ENCODE peak calls at places on chromosomes 6 and 20, in four cellular contexts. L is pancreas, C is cardiac muscle cell, G is lower lobe of right lung. E is an unnamed sample. For H3K27me3, the result is how much of the 10 kb centered on the place peaks cover.

GRCh38 chr20:63709149-63709527 is 1.3 kb downstream of the ZGPAT start:
- DNase-seq in G (no peak), L (no peak), C (no peak), E (no peak)

GRCh38 chr6:170096191-170096802 is 194.6 kb downstream of the DLL1 start:
- DNase-seq in C (no peak), L (no peak), G (no peak), E (peak)

GRCh38 chr6:138572200-138572875 is 73.0 kb upstream of the NHSL1 start:
- DNase-seq in L (peak), G (peak), C (peak), E (peak)

GRCh38 chr6:108097882-108098281 is 23.3 kb upstream of the OSTM1 start:
- DNase-seq in G (no peak), L (no peak), C (no peak), E (no peak)

GRCh38 chr6:903746-904145 is 210.8 kb upstream of the EXOC2 start:
- DNase-seq in L (no peak), G (no peak), C (no peak), E (no peak)

GRCh38 chr6:104940238-104940880 is 16.5 kb upstream of the LIN28B start:
- DNase-seq in C (peak), L (no peak), G (no peak), E (no peak)

GRCh38 chr20:35619196-35620095 is 3.8 kb downstream of the SPAG4 start:
- DNase-seq in C (peak), G (peak), L (peak), E (peak)

GRCh38 chr20:46520540-46520939 is 7.2 kb upstream of the ZNF334 start:
- DNase-seq in C (no peak), L (no peak), G (no peak), E (no peak)

GRCh38 chr6:140541288-140541687 is 1166.8 kb upstream of the CITED2 start:
- DNase-seq in L (no peak), G (no peak), C (no peak), E (no peak)

GRCh38 chr6:158206740-158207451 is 38.7 kb downstream of the GTF2H5 start:
- DNase-seq in L (no peak), C (no peak), G (no peak), E (no peak)

GRCh38 chr6:131084982-131085381 is 21.9 kb upstream of the EPB41L2 start:
- DNase-seq in L (no peak), C (no peak), G (no peak), E (no peak)

GRCh38 chr6:84921891-84922290 is 157.5 kb upstream of the TBX18 start:
- DNase-seq in G (no peak), L (no peak), C (no peak), E (no peak)

GRCh38 chr6:170483413-170483812 is 69.7 kb downstream of the PSMB1 start:
- DNase-seq in L (no peak), G (no peak), C (no peak), E (no peak)

GRCh38 chr6:25415701-25416100 is 136.5 kb downstream of the CARMIL1 start:
- DNase-seq in L (no peak), G (no peak), C (no peak), E (no peak)

GRCh38 chr6:144912474-144912873 is 627.3 kb downstream of the UTRN start:
- DNase-seq in L (no peak), C (no peak), G (no peak), E (no peak)

GRCh38 chr6:149560736-149561135 is 5.4 kb upstream of the GINM1 start:
- DNase-seq in G (no peak), C (peak), L (no peak), E (no peak)

GRCh38 chr6:105747823-105748405 is 338.2 kb upstream of the PRDM1 start:
- DNase-seq in L (no peak), C (no peak), G (no peak), E (no peak)

GRCh38 chr6:166004491-166005275 is 163.0 kb downstream of the TBXT start:
- DNase-seq in G (no peak), L (no peak), C (no peak), E (no peak)

GRCh38 chr6:126180585-126180984 is 159.3 kb upstream of the CENPW start:
- DNase-seq in C (no peak), L (no peak), G (no peak), E (no peak)

GRCh38 chr6:28089054-28089453 is 8.7 kb downstream of the ZNF165 start:
- DNase-seq in L (no peak), G (no peak), C (no peak), E (no peak)

GRCh38 chr6:108193120-108193519 is 27.3 kb downstream of the NR2E1 start:
- DNase-seq in G (no peak), C (no peak), L (no peak), E (no peak)

GRCh38 chr6:113732384-113732966 is 124.7 kb upstream of the MARCKS start:
- DNase-seq in L (peak), G (no peak), C (peak), E (no peak)

GRCh38 chr6:91083226-91083625 is 496.4 kb upstream of the MAP3K7 start:
- DNase-seq in C (no peak), G (no peak), L (no peak), E (no peak)

GRCh38 chr6:149483849-149484635 is 772 bp downstream of the ZC3H12D start:
- DNase-seq in L (no peak), G (no peak), C (no peak), E (no peak)

GRCh38 chr20:37395411-37395800 is 49.5 kb downstream of the SRC start:
- DNase-seq in L (no peak), G (peak), C (no peak), E (no peak)

GRCh38 chr6:134267917-134268361 is 50.0 kb downstream of the SGK1 start:
- DNase-seq in C (no peak), G (no peak), L (no peak), E (no peak)

DNA sequence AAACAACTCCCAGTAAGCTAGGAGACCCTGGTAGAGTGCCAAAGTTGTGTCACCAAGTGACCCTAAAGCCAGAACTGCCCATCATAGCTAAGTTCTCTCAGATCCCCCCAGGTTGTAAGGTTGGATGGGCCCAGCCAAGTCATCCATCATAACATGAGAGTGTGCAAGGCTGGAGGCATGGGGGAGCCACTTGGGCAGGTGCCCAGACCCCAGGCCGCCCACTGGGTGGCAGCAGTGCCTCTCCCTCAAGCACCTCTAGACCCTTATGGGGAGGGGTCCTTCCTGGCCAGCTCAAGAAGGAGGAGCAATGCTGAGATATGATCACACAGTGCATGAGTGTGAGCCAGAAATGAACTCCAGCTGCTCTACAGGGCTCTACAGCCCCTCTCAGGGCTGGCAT is 154.5 kb downstream of the MYLK4 start:
- DNase-seq in L (no peak), G (no peak), C (peak), E (no peak)
- TF ChIP-seq CTCF in L (no peak), G (peak), C (peak), E (no peak)

GRCh38 chr20:62466071-62466760 is 9.6 kb downstream of the GATA5 start:
- DNase-seq in C (no peak), G (no peak), L (no peak), E (no peak)
- H3K27me3 ChIP-seq in C (under half), G (under half), L (under half), E (under half)

GRCh38 chr6:156944412-156944811 is 167.2 kb downstream of the ARID1B start:
- DNase-seq in G (no peak), L (no peak), C (no peak), E (no peak)

GRCh38 chr6:156942266-156942665 is 165.1 kb downstream of the ARID1B start:
- DNase-seq in C (no peak), L (no peak), G (no peak), E (no peak)

GRCh38 chr6:156946370-156946936 is 169.3 kb downstream of the ARID1B start:
- DNase-seq in C (no peak), L (no peak), G (no peak), E (no peak)

GRCh38 chr6:156943816-156944215 is 166.6 kb downstream of the ARID1B start:
- DNase-seq in L (no peak), C (no peak), G (no peak), E (peak)

GRCh38 chr6:156943167-156943566 is 166.0 kb downstream of the ARID1B start:
- DNase-seq in C (no peak), G (no peak), L (no peak), E (no peak)
- TF ChIP-seq CTCF in C (no peak), G (no peak), L (no peak), E (no peak)

GRCh38 chr20:11965602-11966001 is 47.9 kb downstream of the BTBD3 start:
- DNase-seq in L (no peak), C (no peak), G (no peak), E (no peak)

GRCh38 chr20:11972478-11972877 is 54.8 kb downstream of the BTBD3 start:
- DNase-seq in G (no peak), C (no peak), L (no peak), E (no peak)

DNA sequence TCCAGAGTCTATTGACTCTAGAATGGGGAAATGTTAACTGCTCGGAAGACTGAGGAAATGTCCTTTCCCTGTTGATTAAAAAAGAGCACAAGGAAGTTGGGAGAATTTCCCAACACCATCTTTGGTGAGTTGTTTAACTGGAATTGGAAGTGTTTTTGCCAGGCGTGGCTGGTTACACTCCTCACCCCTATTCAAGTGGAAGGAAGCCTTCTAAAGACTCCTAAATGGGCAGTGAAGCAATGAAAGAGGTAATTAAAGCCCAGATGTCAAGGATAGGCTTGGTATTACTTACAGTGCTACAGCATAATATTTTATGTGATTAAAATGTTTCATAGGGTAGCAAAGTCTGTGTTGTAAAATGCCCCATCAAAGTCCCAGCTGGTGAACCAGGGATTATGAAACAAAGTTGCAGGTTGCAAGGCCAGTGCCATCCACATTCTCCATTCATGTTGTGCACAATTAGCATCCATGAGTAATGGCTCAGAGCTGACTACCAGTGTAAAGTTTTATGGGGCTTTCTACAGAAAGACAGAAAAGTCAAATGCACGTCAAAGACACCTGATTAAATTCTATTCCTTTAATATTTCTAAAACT is 52.6 kb downstream of the BTBD3 start:
- DNase-seq in G (no peak), L (no peak), C (no peak), E (no peak)
- H3K27me3 ChIP-seq in G (under half), L (under half), C (under half), E (under half)

DNA sequence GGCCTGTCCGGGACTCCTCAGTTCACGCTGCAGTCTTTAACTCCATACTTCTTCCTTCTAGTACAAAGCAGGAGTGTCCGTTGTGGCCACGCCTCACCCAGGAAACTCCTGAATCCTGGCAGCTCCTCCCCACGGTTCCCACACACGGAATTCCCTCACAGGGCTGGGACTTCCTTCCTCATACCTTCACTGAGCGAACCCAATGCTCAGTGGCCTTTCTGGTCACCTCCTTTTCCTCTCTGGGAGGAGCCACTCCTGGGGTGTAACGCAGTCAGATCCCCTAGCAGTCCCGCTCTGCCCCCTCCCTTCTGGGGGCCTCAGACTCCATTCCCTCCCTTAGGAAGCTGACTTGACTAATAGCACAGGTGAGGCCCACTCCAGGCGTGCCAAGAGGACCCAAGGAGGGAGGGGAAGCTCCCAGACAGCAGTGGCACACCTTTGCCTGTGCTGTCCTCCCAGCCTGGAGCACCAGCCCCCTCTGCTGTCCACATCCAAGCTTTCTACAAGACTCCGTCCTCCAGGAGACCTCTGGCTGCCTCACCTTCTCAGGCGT is at the start of gene SLC52A3:
- DNase-seq in L (peak), G (peak), C (peak), E (no peak)
- TF ChIP-seq CTCF in L (no peak), G (peak), C (no peak), E (no peak)

DNA sequence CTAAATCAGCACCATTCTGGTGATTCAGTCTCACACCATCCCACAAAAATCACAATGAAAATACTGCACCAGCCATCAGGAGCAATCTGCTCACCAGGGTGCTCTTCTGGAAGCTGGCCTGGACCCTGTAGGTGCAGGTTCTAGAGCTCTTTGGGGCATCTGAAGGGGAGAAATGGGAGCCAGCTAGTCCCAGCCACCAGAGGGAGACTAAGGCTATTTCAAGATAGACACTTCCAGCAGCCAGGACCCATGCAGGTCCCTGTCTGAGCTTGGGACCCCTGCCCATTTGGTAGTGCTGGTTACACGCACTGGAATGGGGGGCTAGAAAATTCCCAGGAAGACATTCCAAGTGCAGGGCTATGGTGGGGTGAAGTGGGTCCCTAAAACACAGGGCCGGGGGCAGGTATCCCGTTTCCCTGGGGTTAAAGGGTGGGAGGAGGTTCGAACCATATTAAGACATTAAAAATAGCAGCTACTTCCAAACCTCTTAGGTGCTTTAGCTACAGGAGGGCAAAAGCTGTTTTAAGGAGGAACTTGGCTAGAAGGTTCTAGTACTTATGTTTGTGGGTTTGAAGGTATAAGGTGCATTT is 156.5 kb downstream of the NFATC2 start:
- DNase-seq in G (no peak), L (no peak), C (peak), E (peak)
- H3K27me3 ChIP-seq in G (under half), L (under half), C (under half), E (under half)

GRCh38 chr6:142408409-142408808 is 106.6 kb downstream of the ADGRG6 start:
- DNase-seq in L (no peak), G (no peak), C (no peak), E (no peak)
- TF ChIP-seq CTCF in L (no peak), G (no peak), C (no peak), E (no peak)

DNA sequence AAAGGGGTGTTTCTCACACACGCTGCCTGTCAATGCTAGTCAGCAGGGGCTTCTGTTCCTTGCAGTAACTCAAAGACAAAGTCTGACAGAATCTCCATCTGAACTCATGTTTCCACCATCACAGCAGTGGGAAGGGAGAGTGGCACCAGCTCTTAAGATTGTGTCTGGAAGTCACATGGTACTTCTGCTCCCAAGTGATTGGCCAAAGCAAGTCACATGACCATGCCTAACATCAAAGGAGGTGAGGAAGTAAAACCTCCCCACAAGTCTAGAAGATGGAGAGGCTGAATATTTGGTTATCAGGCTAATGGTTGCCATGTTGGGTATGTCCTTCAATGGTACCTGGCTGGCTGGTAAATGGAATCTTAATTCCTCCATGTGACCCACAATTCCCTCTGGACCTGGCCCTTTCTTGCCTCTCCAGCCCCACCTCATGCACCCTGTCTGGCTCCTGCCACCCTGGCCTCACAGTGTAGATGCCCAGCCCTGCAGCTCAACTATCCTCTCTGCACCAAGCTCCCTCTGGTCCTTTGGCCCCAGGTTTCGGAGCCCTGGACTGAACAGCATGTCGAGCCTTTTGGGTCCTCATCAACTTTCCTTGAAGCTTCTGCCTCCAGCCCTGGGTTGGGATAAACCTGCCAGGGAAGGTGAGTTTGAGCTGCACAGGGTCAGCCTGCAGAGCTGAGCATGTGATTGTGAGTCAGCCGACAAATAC is 51.0 kb upstream of the PMEPA1 start:
- DNase-seq in G (no peak), C (no peak), L (no peak), E (no peak)
- H3K27me3 ChIP-seq in G (under half), C (under half), L (under half), E (under half)

E was measured in adrenal gland.